ENCODE peak calls at places on chromosomes 6 and 20, in eight cellular contexts. N is stimulated activated naive CD4-positive, alpha-beta T cell; Q is T1000; M is body of pancreas; O is NCI-H774; I is activated naive CD8-positive, alpha-beta T cell treated with anti-CD3 and anti-CD28 coated beads for 36 hours; V is mucosa of descending colon; X is T-helper 2 cell. G is an unnamed sample.

GRCh38 chr6:144702781-144703180 is 417.6 kb downstream of the UTRN start:
- DNase-seq in O (no peak), Q (no peak), M (no peak), V (no peak), I (no peak), N (no peak), X (no peak), G (no peak)

GRCh38 chr20:23152308-23152892 is 66.3 kb upstream of the CD93 start:
- DNase-seq in Q (no peak), M (peak; percentile 73), O (no peak), N (no peak), X (no peak), I (no peak), V (no peak), G (no peak)

GRCh38 chr20:17660667-17661066 is 21.4 kb downstream of the RRBP1 start:
- DNase-seq in X (no peak), Q (no peak), N (no peak), M (peak; percentile 2), O (no peak), I (no peak), V (no peak), G (no peak)

GRCh38 chr20:38685853-38686473 is 38.3 kb upstream of the SLC32A1 start:
- DNase-seq in N (peak; percentile 8), I (peak; percentile 43), X (peak; percentile 45), O (no peak), Q (peak; percentile 8), V (no peak), M (peak; percentile 16), G (no peak)

GRCh38 chr6:132130530-132131298 is 179.5 kb upstream of the CCN2 start:
- DNase-seq in N (no peak), X (no peak), O (no peak), Q (no peak), I (no peak), V (no peak), M (peak; percentile 7), G (peak; percentile 28)

GRCh38 chr20:62427172-62428007 is at the start of gene RBBP8NL:
- DNase-seq in M (peak; percentile 96), O (no peak), Q (no peak), N (no peak), I (no peak), V (peak; percentile 88), X (no peak), G (peak; percentile 91)

GRCh38 chr6:150363733-150364132 is 5.1 kb upstream of the IYD start:
- DNase-seq in N (no peak), M (no peak), V (no peak), I (no peak), Q (no peak), X (peak; percentile 62), O (no peak), G (no peak)

GRCh38 chr20:46757754-46758678 is 48.6 kb downstream of the SLC2A10 start:
- DNase-seq in Q (peak; percentile 44), N (peak; percentile 13), M (peak; percentile 45), X (peak; percentile 62), O (peak; percentile 56), V (no peak), I (peak; percentile 50), G (no peak)

GRCh38 chr6:51775942-51776860 is 311.2 kb downstream of the PKHD1 start:
- DNase-seq in M (no peak), X (no peak), I (no peak), N (no peak), V (no peak), Q (no peak), O (no peak), G (no peak)

GRCh38 chr6:45591306-45591705 is 213.6 kb upstream of the SUPT3H start:
- DNase-seq in M (no peak), O (no peak), X (no peak), Q (no peak), N (no peak), I (no peak), V (no peak), G (no peak)

G was measured in left colon.